ENCODE peak calls at places on chromosomes 11 and 22, in four cellular contexts. G is cardiac muscle cell, I is pancreas, N is glutamatergic neuron. Z is an unnamed sample.

GRCh38 chr11:35145249-35145648 is 6.3 kb downstream of the CD44 start:
- DNase-seq in N (no peak), I (no peak), G (no peak), Z (no peak)

GRCh38 chr22:41512421-41513194 is 31.7 kb downstream of the POLR3H start:
- DNase-seq in I (no peak), G (peak), N (peak), Z (peak)

GRCh38 chr11:120229451-120230424 is 10.2 kb upstream of the POU2F3 start:
- DNase-seq in I (no peak), N (no peak), G (peak), Z (no peak)

GRCh38 chr11:93122535-93122934 is 75.3 kb downstream of the SLC36A4 start:
- DNase-seq in G (no peak), N (no peak), I (no peak), Z (no peak)

GRCh38 chr22:48754611-48755331 is 1072.9 kb downstream of the BRD1 start:
- DNase-seq in N (peak), I (no peak), G (no peak), Z (no peak)

GRCh38 chr22:19495562-19496323 is 16.0 kb downstream of the CDC45 start:
- DNase-seq in G (peak), N (no peak), I (no peak), Z (no peak)

GRCh38 chr11:4539603-4540219 is 5.3 kb upstream of the OR52M1 start:
- DNase-seq in N (peak), G (peak), I (peak), Z (peak)

GRCh38 chr22:37753746-37754145 is 54.0 kb upstream of the GCAT start:
- DNase-seq in N (no peak), I (no peak), G (no peak), Z (no peak)

GRCh38 chr11:107624983-107625779 is 34.2 kb downstream of the ELMOD1 start:
- DNase-seq in I (no peak), N (no peak), G (no peak), Z (no peak)

GRCh38 chr22:25953919-25954318 is 211.9 kb downstream of the MYO18B start:
- DNase-seq in N (no peak), G (no peak), I (no peak), Z (no peak)

GRCh38 chr22:40345271-40345670 is 1.0 kb upstream of the ADSL start:
- DNase-seq in N (no peak), G (peak), I (no peak), Z (no peak)

GRCh38 chr11:12503886-12504285 is 126.5 kb downstream of the PARVA start:
- DNase-seq in I (no peak), G (no peak), N (no peak), Z (no peak)

GRCh38 chr11:96204721-96205459 is 138.1 kb downstream of the MAML2 start:
- DNase-seq in I (no peak), N (no peak), G (no peak), Z (no peak)

GRCh38 chr11:41003339-41003992 is 456.0 kb downstream of the LRRC4C start:
- DNase-seq in G (no peak), N (no peak), I (no peak), Z (no peak)

GRCh38 chr11:99371257-99371656 is 350.5 kb downstream of the CNTN5 start:
- DNase-seq in G (no peak), N (no peak), I (no peak), Z (no peak)

GRCh38 chr11:6693342-6694228 is 10.4 kb upstream of the MRPL17 start:
- DNase-seq in G (peak), N (no peak), I (no peak), Z (no peak)

GRCh38 chr22:36753120-36753802 is 22.7 kb downstream of the IFT27 start:
- DNase-seq in G (no peak), I (no peak), N (no peak), Z (peak)

GRCh38 chr22:37563153-37564081 is 3.1 kb downstream of the CDC42EP1 start:
- DNase-seq in N (no peak), G (peak), I (peak), Z (peak)

GRCh38 chr11:128634395-128634794 is 47.0 kb upstream of the ETS1 start:
- DNase-seq in G (no peak), I (no peak), N (no peak), Z (no peak)

GRCh38 chr11:60756307-60757032 is at the start of gene MS4A15:
- DNase-seq in G (no peak), I (no peak), N (no peak), Z (no peak)

GRCh38 chr11:1437500-1437899 is 47.8 kb downstream of the BRSK2 start:
- DNase-seq in G (peak), I (peak), N (no peak), Z (no peak)

GRCh38 chr11:12248330-12248729 is 129.0 kb upstream of the PARVA start:
- DNase-seq in G (peak), N (no peak), I (peak), Z (no peak)

GRCh38 chr11:107561688-107562087 is 3.8 kb downstream of the ALKBH8 start:
- DNase-seq in N (no peak), I (no peak), G (peak), Z (no peak)

GRCh38 chr11:6321961-6322362 is 1.7 kb upstream of the CAVIN3 start:
- DNase-seq in G (peak), N (no peak), I (no peak), Z (no peak)

GRCh38 chr11:57072640-57073039 is 83.9 kb downstream of the OR5AK2 start:
- DNase-seq in I (no peak), G (peak), N (no peak), Z (no peak)

GRCh38 chr22:29811377-29811776 is 26.7 kb downstream of the ASCC2 start:
- DNase-seq in N (no peak), G (no peak), I (no peak), Z (no peak)

GRCh38 chr22:29814003-29814402 is 24.1 kb downstream of the ASCC2 start:
- DNase-seq in G (no peak), N (no peak), I (no peak), Z (no peak)

GRCh38 chr22:29815580-29815979 is 22.5 kb downstream of the ASCC2 start:
- DNase-seq in G (no peak), I (no peak), N (no peak), Z (no peak)

GRCh38 chr22:29813126-29813525 is 24.9 kb downstream of the ASCC2 start:
- DNase-seq in G (no peak), I (no peak), N (no peak), Z (no peak)

GRCh38 chr22:29813563-29813962 is 24.5 kb downstream of the ASCC2 start:
- DNase-seq in N (no peak), I (no peak), G (no peak), Z (no peak)
- TF ChIP-seq CTCF in N (no peak), I (no peak), G (peak), Z (no peak)

GRCh38 chr11:8333431-8334401 is 70.0 kb upstream of the LMO1 start:
- DNase-seq in I (no peak), N (no peak), G (no peak), Z (no peak)
- TF ChIP-seq CTCF in I (no peak), N (no peak), G (no peak), Z (no peak)

GRCh38 chr11:90704510-90704909 is 481.7 kb upstream of the CHORDC1 start:
- DNase-seq in N (no peak), G (no peak), I (no peak), Z (no peak)
- TF ChIP-seq CTCF in N (no peak), G (no peak), I (no peak), Z (no peak)

DNA sequence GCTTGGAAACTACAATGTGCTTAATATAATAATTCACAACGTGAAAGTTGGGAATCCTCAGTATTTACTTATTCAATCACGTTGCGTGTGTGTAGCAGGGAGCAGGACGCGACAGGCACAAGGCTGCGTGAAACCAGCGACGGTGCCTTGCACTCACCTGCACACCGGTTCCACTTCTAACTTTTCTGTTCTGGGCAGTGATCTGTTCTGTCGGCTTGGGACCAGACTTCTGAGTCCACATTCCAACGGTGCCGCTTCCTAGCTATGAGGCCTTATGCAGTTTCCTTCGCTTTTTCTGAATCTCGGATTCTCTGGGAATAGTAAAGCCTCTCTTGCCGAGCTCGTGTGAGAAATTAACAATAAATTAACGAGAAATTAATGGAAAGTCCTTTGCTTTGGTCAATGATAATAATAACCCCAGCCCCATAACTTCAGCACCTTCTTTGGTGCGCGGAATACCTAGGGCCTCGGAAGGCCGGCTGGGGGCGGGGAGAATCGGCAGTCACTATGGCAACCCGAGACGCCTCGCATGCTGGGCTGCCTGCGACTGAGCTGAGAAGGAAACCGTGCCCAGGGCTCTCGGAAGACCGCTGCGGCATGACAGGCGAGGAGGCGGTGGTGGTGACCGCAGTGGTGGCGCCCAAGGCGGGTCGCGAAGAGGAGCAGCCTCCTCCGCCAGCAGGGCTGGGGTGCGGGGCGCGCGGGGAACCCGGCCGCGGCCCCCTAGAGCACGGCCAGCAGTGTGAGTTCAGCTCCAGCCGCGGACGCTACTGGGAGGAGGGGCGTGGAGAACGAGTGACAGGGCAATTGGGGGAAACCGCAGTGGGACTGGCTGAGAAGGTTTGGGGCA is at the start of gene C11orf97:
- DNase-seq in G (peak), I (peak), N (peak), Z (peak)
- TF ChIP-seq CTCF in G (no peak), I (no peak), N (no peak), Z (no peak)

GRCh38 chr11:37364246-37364839 is 766.3 kb upstream of the RAG2 start:
- DNase-seq in G (no peak), I (no peak), N (no peak), Z (no peak)
- TF ChIP-seq CTCF in G (no peak), I (no peak), N (no peak), Z (no peak)

GRCh38 chr11:72222907-72223614 is 1.5 kb upstream of the INPPL1 start:
- DNase-seq in I (peak), N (peak), G (peak), Z (peak)
- TF ChIP-seq CTCF in I (no peak), N (peak), G (peak), Z (no peak)

Z was measured in nephron progenitor cell.